ENCODE peak calls at places on chromosomes 6 and 20, in eight cellular contexts. H, B, K, M, I, A, J and W are unnamed samples. For H3K36me3 and H3K9me3, the result is how much of the 10 kb centered on the place peaks cover.

GRCh38 chr6:87714093-87714809 is 12.2 kb upstream of the AKIRIN2 start:
- DNase-seq in H (peak), B (no peak), K (no peak), M (peak), I (peak), A (no peak), J (no peak), W (no peak)

GRCh38 chr6:241331-241865 is 50.9 kb upstream of the DUSP22 start:
- DNase-seq in H (peak), B (no peak), K (no peak), M (no peak), I (no peak), A (no peak), J (no peak), W (no peak)

GRCh38 chr6:57306273-57306672 is 11.2 kb upstream of the PRIM2 start:
- DNase-seq in H (no peak), B (no peak), K (no peak), M (peak), I (no peak), A (no peak), J (no peak), W (no peak)

GRCh38 chr6:5422321-5422915 is 161.1 kb downstream of the FARS2 start:
- DNase-seq in H (peak), B (no peak), K (no peak), M (peak), I (peak), A (no peak), J (no peak), W (no peak)

GRCh38 chr6:89302936-89303335 is 12.2 kb downstream of the GABRR2 start:
- DNase-seq in H (no peak), B (no peak), K (no peak), M (no peak), I (no peak), A (no peak), J (no peak), W (no peak)

GRCh38 chr6:67880939-67881705 is 754.0 kb upstream of the ADGRB3 start:
- DNase-seq in H (no peak), B (no peak), K (no peak), M (no peak), I (peak), A (no peak), J (no peak), W (no peak)

GRCh38 chr20:79565-79964 is 7.9 kb upstream of the DEFB125 start:
- DNase-seq in H (no peak), B (no peak), K (no peak), M (no peak), I (no peak), A (no peak), J (no peak), W (no peak)

GRCh38 chr6:20916081-20916480 is 381.8 kb downstream of the CDKAL1 start:
- DNase-seq in H (no peak), B (no peak), K (no peak), M (peak), I (peak), A (no peak), J (no peak), W (no peak)

GRCh38 chr6:35173068-35174042 is 32.2 kb upstream of the TCP11 start:
- DNase-seq in H (no peak), B (no peak), K (no peak), M (no peak), I (no peak), A (no peak), J (no peak), W (no peak)

GRCh38 chr6:79438015-79438414 is 99.2 kb downstream of the LCA5 start:
- DNase-seq in H (no peak), B (no peak), K (peak), M (no peak), I (peak), A (no peak), J (no peak), W (peak)

GRCh38 chr6:53300656-53301551 is 47.8 kb downstream of the ELOVL5 start:
- DNase-seq in H (no peak), B (peak), K (no peak), M (no peak), I (peak), A (no peak), J (no peak), W (peak)

GRCh38 chr20:37464611-37465010 is 56.4 kb upstream of the NNAT start:
- DNase-seq in H (no peak), B (no peak), K (no peak), M (no peak), I (no peak), A (no peak), J (no peak), W (no peak)

GRCh38 chr6:118869894-118870665 is 23.9 kb upstream of the ASF1A start:
- DNase-seq in H (no peak), B (no peak), K (no peak), M (no peak), I (peak), A (no peak), J (no peak), W (no peak)

GRCh38 chr6:156686429-156686939 is 90.7 kb upstream of the ARID1B start:
- DNase-seq in H (peak), B (peak), K (no peak), M (peak), I (peak), A (no peak), J (no peak), W (no peak)

GRCh38 chr20:3927486-3928291 is 38.5 kb downstream of the PANK2 start:
- DNase-seq in H (peak), B (peak), K (no peak), M (peak), I (peak), A (peak), J (no peak), W (no peak)

GRCh38 chr6:127022297-127022696 is 96.2 kb upstream of the RSPO3 start:
- DNase-seq in H (no peak), B (peak), K (no peak), M (no peak), I (peak), A (no peak), J (no peak), W (no peak)

GRCh38 chr20:63124782-63125580 is 91.0 kb downstream of the YTHDF1 start:
- DNase-seq in H (no peak), B (peak), K (no peak), M (no peak), I (no peak), A (no peak), J (peak), W (peak)

GRCh38 chr20:50804453-50805348 is 9.8 kb downstream of the BCAS4 start:
- DNase-seq in H (peak), B (no peak), K (no peak), M (no peak), I (no peak), A (no peak), J (no peak), W (no peak)

GRCh38 chr6:45606831-45607400 is 229.2 kb upstream of the SUPT3H start:
- DNase-seq in H (no peak), B (no peak), K (no peak), M (no peak), I (no peak), A (no peak), J (no peak), W (no peak)

GRCh38 chr6:29516108-29516507 is 28.4 kb upstream of the MAS1L start:
- DNase-seq in H (no peak), B (no peak), K (no peak), M (peak), I (no peak), A (no peak), J (no peak), W (no peak)

GRCh38 chr6:14165091-14165490 is 47.5 kb downstream of the CD83 start:
- DNase-seq in H (no peak), B (no peak), K (no peak), M (no peak), I (peak), A (no peak), J (no peak), W (no peak)

GRCh38 chr6:5152417-5152816 is 67.3 kb downstream of the PPP1R3G start:
- DNase-seq in H (no peak), B (no peak), K (no peak), M (no peak), I (no peak), A (no peak), J (no peak), W (no peak)

GRCh38 chr6:106975699-106976032 is 1.1 kb upstream of the CD24 start:
- DNase-seq in H (peak), B (no peak), K (no peak), M (peak), I (peak), A (no peak), J (no peak), W (no peak)

GRCh38 chr6:151847064-151847463 is 39.6 kb downstream of the ESR1 start:
- DNase-seq in H (peak), B (no peak), K (no peak), M (peak), I (peak), A (no peak), J (no peak), W (no peak)

GRCh38 chr20:41393705-41394066 is 27.1 kb upstream of the EMILIN3 start:
- DNase-seq in H (no peak), B (peak), K (peak), M (no peak), I (no peak), A (no peak), J (no peak), W (no peak)

GRCh38 chr6:134420638-134421181 is 102.8 kb upstream of the SGK1 start:
- DNase-seq in H (no peak), B (no peak), K (no peak), M (no peak), I (peak), A (no peak), J (no peak), W (no peak)

GRCh38 chr6:142377112-142377848 is 75.5 kb downstream of the ADGRG6 start:
- DNase-seq in H (no peak), B (no peak), K (no peak), M (no peak), I (peak), A (peak), J (no peak), W (no peak)

GRCh38 chr20:17624551-17625245 is 54.8 kb downstream of the DSTN start:
- DNase-seq in H (no peak), B (peak), K (no peak), M (no peak), I (no peak), A (peak), J (no peak), W (peak)

DNA sequence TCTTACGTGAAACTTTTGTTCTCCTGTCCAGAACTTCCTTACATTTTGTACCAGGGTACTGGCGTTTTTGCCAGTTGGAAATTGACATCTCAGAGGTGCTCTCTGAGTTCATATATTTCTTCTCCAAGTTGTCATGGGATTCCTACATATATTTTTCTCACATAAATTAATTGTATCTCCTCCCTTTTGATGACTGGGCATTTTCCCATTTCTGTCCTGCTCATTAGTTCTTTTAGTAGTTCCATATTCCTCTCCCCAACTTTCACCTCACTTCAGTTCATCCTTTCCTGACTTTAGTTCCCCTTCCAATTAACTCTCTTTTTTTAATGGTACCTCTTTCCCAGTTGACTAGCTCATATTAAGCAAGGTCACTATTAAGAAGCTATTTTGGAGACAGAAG is 10.8 kb downstream of the ZKSCAN8 start:
- DNase-seq in H (no peak), B (no peak), K (no peak), M (no peak), I (no peak), A (no peak), J (no peak), W (no peak)
- H3K36me3 ChIP-seq in H (half or more), B (half or more), K (under half), M (half or more), I (half or more), A (half or more), J (under half), W (half or more)

DNA sequence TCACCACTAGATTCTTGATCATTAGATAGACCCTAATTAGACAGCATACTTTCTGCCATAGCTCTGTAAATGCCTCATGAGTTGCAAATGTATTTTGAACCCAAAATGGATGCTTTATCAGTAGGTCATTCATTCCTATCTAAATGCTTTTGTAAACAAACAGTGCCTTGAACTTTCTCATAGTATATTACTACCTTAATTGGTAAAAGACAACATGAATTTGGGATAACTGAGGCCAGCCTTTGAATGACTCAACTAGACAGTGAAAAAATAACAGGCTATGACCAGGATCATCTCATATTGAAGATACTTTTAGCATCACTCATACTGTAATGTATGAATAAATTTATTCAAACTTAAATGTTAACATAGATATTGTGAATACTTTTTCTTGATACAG is 37.0 kb upstream of the PRL start:
- DNase-seq in H (no peak), B (no peak), K (no peak), M (no peak), I (no peak), A (no peak), J (no peak), W (no peak)
- H3K9me3 ChIP-seq in H (under half), B (under half), K (under half), M (under half), I (under half), A (under half), J (under half), W (under half)

GRCh38 chr6:145801021-145801420 is 13.6 kb downstream of the FBXO30 start:
- DNase-seq in H (no peak), B (no peak), K (no peak), M (peak), I (no peak), A (no peak), J (no peak), W (no peak)
- H3K36me3 ChIP-seq in H (half or more), B (under half), K (under half), M (half or more), I (under half), A (under half), J (under half), W (under half)

DNA sequence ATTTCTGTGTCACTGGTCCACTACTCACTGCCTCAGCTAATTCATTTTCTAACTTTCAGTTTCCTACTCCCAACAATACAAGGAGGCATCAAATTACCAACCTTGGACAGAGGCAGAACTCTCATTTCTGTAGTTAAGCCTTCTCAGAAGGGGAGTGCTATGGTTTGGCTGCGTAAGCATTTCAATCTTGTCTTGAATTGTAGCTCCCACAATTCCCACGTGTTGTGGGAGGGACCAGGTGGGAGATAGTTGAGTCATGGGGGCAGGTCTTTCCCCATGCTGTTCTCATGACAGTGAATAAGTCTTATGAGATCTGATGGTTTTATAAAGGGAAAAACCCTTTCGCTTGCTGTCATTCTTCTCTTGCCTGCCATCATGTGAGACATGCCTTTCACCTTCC is 22.9 kb downstream of the HLA-DRA start:
- DNase-seq in H (no peak), B (no peak), K (no peak), M (no peak), I (no peak), A (no peak), J (no peak), W (no peak)
- H3K9me3 ChIP-seq in H (under half), B (under half), K (under half), M (under half), I (under half), A (under half), J (under half), W (under half)

DNA sequence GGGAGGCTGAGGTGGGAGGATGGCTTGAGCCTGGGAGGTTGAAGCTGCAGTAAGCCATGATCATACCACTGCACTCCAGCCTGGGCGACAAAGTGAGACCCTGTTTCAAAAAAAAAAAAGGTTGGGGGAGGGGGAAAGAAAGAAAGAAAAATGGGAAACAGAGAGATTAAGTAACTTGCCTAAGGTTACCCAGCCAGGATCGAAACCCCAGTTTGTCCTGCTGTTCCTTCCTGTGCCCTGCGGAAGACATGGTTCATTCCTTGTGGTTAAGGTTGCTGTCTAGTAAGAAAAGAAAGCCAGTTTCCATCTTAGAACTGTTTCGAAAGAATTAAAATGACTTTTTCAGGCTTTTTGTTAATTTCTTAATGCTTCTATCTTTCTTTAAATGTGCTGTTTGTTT is 29.8 kb downstream of the C6orf89 start:
- DNase-seq in H (no peak), B (no peak), K (no peak), M (no peak), I (no peak), A (no peak), J (no peak), W (no peak)
- H3K36me3 ChIP-seq in H (under half), B (half or more), K (under half), M (under half), I (under half), A (under half), J (under half), W (half or more)

GRCh38 chr20:2653511-2654383 is 1.3 kb downstream of the NOP56 start:
- DNase-seq in H (no peak), B (no peak), K (no peak), M (no peak), I (no peak), A (no peak), J (no peak), W (no peak)
- H3K9me3 ChIP-seq in H (under half), B (under half), K (under half), M (under half), I (under half), A (under half), J (under half), W (under half)

GRCh38 chr6:7568021-7568420 is 22.0 kb upstream of the SNRNP48 start:
- DNase-seq in H (no peak), B (no peak), K (no peak), M (no peak), I (peak), A (no peak), J (no peak), W (no peak)
- H3K36me3 ChIP-seq in H (under half), B (under half), K (under half), M (under half), I (half or more), A (under half), J (half or more), W (half or more)

DNA sequence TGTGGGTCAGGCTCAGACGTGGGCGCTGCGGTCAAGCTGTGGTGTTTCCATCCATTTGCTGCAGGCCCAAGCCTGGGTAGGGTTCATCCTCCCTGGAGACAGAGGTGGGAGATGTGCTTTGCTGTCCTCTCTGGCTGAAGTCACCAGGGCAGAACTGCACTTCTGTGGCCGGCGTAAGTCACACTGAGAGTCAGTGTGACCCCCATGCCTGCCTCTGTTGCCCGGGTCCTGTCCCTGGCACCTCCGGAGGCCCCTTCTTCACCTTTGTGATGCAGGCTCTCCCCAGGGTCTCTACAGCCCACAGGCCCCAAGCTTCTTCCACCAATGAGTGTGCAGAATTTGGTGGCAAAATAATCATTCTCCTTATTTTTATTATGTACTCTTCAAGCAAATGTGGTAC is 53.8 kb upstream of the DACT2 start:
- DNase-seq in H (no peak), B (no peak), K (no peak), M (no peak), I (no peak), A (no peak), J (peak), W (no peak)
- H3K9me3 ChIP-seq in H (under half), B (under half), K (under half), M (under half), I (under half), A (under half), J (under half), W (under half)